ENCODE peak calls at places on chromosomes 11 and 22, in seven cellular contexts. One of them, this sample, is unnamed.

GRCh38 chr11:122850076-122850631 is 11.9 kb downstream of the CRTAM start:
- DNase-seq in left ventricle myocardium inferior: no peak
- DNase-seq in tibial artery: no peak
- DNase-seq in PC-9: peak; percentile 45
- DNase-seq in GM23338: peak; percentile 24
- DNase-seq in thoracic aorta: no peak
- DNase-seq in CD8-positive, alpha-beta T cell: no peak
- DNase-seq in this sample: no peak

GRCh38 chr11:17077240-17077519 is 287 bp downstream of the RPS13 start:
- DNase-seq in left ventricle myocardium inferior: no peak
- DNase-seq in CD8-positive, alpha-beta T cell: no peak
- DNase-seq in PC-9: no peak
- DNase-seq in GM23338: no peak
- DNase-seq in thoracic aorta: no peak
- DNase-seq in tibial artery: no peak
- DNase-seq in this sample: no peak

GRCh38 chr22:17931400-17931825 is 92.9 kb downstream of the MICAL3 start:
- DNase-seq in left ventricle myocardium inferior: peak; percentile 73
- DNase-seq in GM23338: no peak
- DNase-seq in tibial artery: no peak
- DNase-seq in PC-9: no peak
- DNase-seq in CD8-positive, alpha-beta T cell: no peak
- DNase-seq in thoracic aorta: no peak
- DNase-seq in this sample: no peak

GRCh38 chr11:96112192-96113099 is 188.5 kb upstream of the MTMR2 start:
- DNase-seq in GM23338: no peak
- DNase-seq in CD8-positive, alpha-beta T cell: no peak
- DNase-seq in thoracic aorta: no peak
- DNase-seq in left ventricle myocardium inferior: no peak
- DNase-seq in PC-9: no peak
- DNase-seq in tibial artery: no peak
- DNase-seq in this sample: no peak

GRCh38 chr22:29061773-29062172 is at the start of gene C22orf31:
- DNase-seq in tibial artery: no peak
- DNase-seq in CD8-positive, alpha-beta T cell: no peak
- DNase-seq in PC-9: no peak
- DNase-seq in GM23338: no peak
- DNase-seq in left ventricle myocardium inferior: no peak
- DNase-seq in thoracic aorta: no peak
- DNase-seq in this sample: no peak

GRCh38 chr11:3108183-3108721 is 51.0 kb upstream of the CARS1 start:
- DNase-seq in GM23338: no peak
- DNase-seq in PC-9: no peak
- DNase-seq in thoracic aorta: no peak
- DNase-seq in CD8-positive, alpha-beta T cell: no peak
- DNase-seq in left ventricle myocardium inferior: no peak
- DNase-seq in tibial artery: peak; percentile 58
- DNase-seq in this sample: no peak

GRCh38 chr22:32016081-32016480 is 27.0 kb upstream of the SLC5A1 start:
- DNase-seq in tibial artery: no peak
- DNase-seq in PC-9: no peak
- DNase-seq in left ventricle myocardium inferior: no peak
- DNase-seq in CD8-positive, alpha-beta T cell: no peak
- DNase-seq in thoracic aorta: no peak
- DNase-seq in GM23338: no peak
- DNase-seq in this sample: no peak

GRCh38 chr11:88555018-88555828 is 217.7 kb upstream of the CTSC start:
- DNase-seq in thoracic aorta: no peak
- DNase-seq in CD8-positive, alpha-beta T cell: no peak
- DNase-seq in left ventricle myocardium inferior: no peak
- DNase-seq in PC-9: peak; percentile 96
- DNase-seq in tibial artery: no peak
- DNase-seq in GM23338: no peak
- DNase-seq in this sample: peak; percentile 99

GRCh38 chr11:82732734-82733443 is 775 bp downstream of the FAM181B start:
- DNase-seq in left ventricle myocardium inferior: no peak
- DNase-seq in thoracic aorta: no peak
- DNase-seq in CD8-positive, alpha-beta T cell: no peak
- DNase-seq in GM23338: peak; percentile 60
- DNase-seq in tibial artery: no peak
- DNase-seq in PC-9: no peak
- DNase-seq in this sample: no peak

GRCh38 chr22:31680764-31681624 is 19.0 kb upstream of the PISD start:
- DNase-seq in left ventricle myocardium inferior: peak; percentile 17
- DNase-seq in PC-9: no peak
- DNase-seq in tibial artery: peak; percentile 59
- DNase-seq in thoracic aorta: no peak
- DNase-seq in CD8-positive, alpha-beta T cell: no peak
- DNase-seq in GM23338: no peak
- DNase-seq in this sample: peak; percentile 56

GRCh38 chr22:19876941-19877625 is 22.4 kb upstream of the GNB1L start:
- DNase-seq in tibial artery: peak; percentile 56
- DNase-seq in left ventricle myocardium inferior: no peak
- DNase-seq in GM23338: no peak
- DNase-seq in thoracic aorta: no peak
- DNase-seq in CD8-positive, alpha-beta T cell: no peak
- DNase-seq in PC-9: no peak
- DNase-seq in this sample: no peak

GRCh38 chr11:267491-267994 is 10.7 kb upstream of the NLRP6 start:
- DNase-seq in CD8-positive, alpha-beta T cell: no peak
- DNase-seq in left ventricle myocardium inferior: peak; percentile 52
- DNase-seq in GM23338: no peak
- DNase-seq in PC-9: peak; percentile 39
- DNase-seq in thoracic aorta: no peak
- DNase-seq in tibial artery: peak; percentile 74
- DNase-seq in this sample: no peak

GRCh38 chr11:70495351-70496310 is 97.3 kb downstream of the CTTN start:
- DNase-seq in GM23338: no peak
- DNase-seq in tibial artery: peak; percentile 47
- DNase-seq in left ventricle myocardium inferior: peak; percentile 10
- DNase-seq in CD8-positive, alpha-beta T cell: no peak
- DNase-seq in thoracic aorta: no peak
- DNase-seq in PC-9: no peak
- DNase-seq in this sample: no peak

GRCh38 chr11:113267536-113267935 is 46.8 kb upstream of the TTC12 start:
- DNase-seq in PC-9: no peak
- DNase-seq in CD8-positive, alpha-beta T cell: no peak
- DNase-seq in left ventricle myocardium inferior: no peak
- DNase-seq in GM23338: no peak
- DNase-seq in thoracic aorta: no peak
- DNase-seq in tibial artery: no peak
- DNase-seq in this sample: no peak

GRCh38 chr22:31133911-31134310 is 6.4 kb downstream of the PLA2G3 start:
- DNase-seq in CD8-positive, alpha-beta T cell: no peak
- DNase-seq in PC-9: peak; percentile 21
- DNase-seq in thoracic aorta: no peak
- DNase-seq in left ventricle myocardium inferior: no peak
- DNase-seq in GM23338: no peak
- DNase-seq in tibial artery: no peak
- DNase-seq in this sample: no peak

GRCh38 chr22:46071451-46072029 is 78.8 kb upstream of the PPARA start:
- DNase-seq in left ventricle myocardium inferior: peak; percentile 94
- DNase-seq in PC-9: peak; percentile 80
- DNase-seq in GM23338: peak; percentile 59
- DNase-seq in thoracic aorta: peak; percentile 72
- DNase-seq in CD8-positive, alpha-beta T cell: peak; percentile 31
- DNase-seq in tibial artery: peak; percentile 96
- DNase-seq in this sample: no peak

GRCh38 chr22:21832291-21833290 is 34.9 kb downstream of the MAPK1 start:
- DNase-seq in GM23338: peak; percentile 17
- DNase-seq in thoracic aorta: no peak
- DNase-seq in CD8-positive, alpha-beta T cell: no peak
- DNase-seq in PC-9: no peak
- DNase-seq in left ventricle myocardium inferior: no peak
- DNase-seq in tibial artery: no peak
- DNase-seq in this sample: no peak

GRCh38 chr11:57598831-57599155 is 1.3 kb downstream of the SERPING1 start:
- DNase-seq in PC-9: no peak
- DNase-seq in tibial artery: no peak
- DNase-seq in thoracic aorta: no peak
- DNase-seq in CD8-positive, alpha-beta T cell: no peak
- DNase-seq in GM23338: no peak
- DNase-seq in left ventricle myocardium inferior: no peak
- DNase-seq in this sample: no peak
- H3K4me3 ChIP-seq in PC-9: no peak overlapping the region
- H3K4me3 ChIP-seq in tibial artery: peak overlapping the region; percentile 82
- H3K4me3 ChIP-seq in thoracic aorta: peak overlapping the region; percentile 88
- H3K4me3 ChIP-seq in CD8-positive, alpha-beta T cell: no peak overlapping the region
- H3K4me3 ChIP-seq in GM23338: peak overlapping the region; percentile 64
- H3K4me3 ChIP-seq in left ventricle myocardium inferior: peak overlapping the region; percentile 70
- H3K4me3 ChIP-seq in this sample: peak overlapping the region; percentile 60

GRCh38 chr11:76380977-76381719 is at the start of the genes GVQW3 and THAP12:
- DNase-seq in PC-9: peak; percentile 91
- DNase-seq in GM23338: peak; percentile 97
- DNase-seq in tibial artery: peak; percentile 99
- DNase-seq in left ventricle myocardium inferior: peak; percentile 97
- DNase-seq in thoracic aorta: peak; percentile 89
- DNase-seq in CD8-positive, alpha-beta T cell: peak; percentile 93
- DNase-seq in this sample: peak; percentile 87
- TF ChIP-seq CTCF in PC-9: no peak
- TF ChIP-seq CTCF in GM23338: peak; percentile 34
- TF ChIP-seq CTCF in tibial artery: peak; percentile 11
- TF ChIP-seq CTCF in left ventricle myocardium inferior: peak; percentile 17
- TF ChIP-seq CTCF in thoracic aorta: no peak
- TF ChIP-seq CTCF in CD8-positive, alpha-beta T cell: no peak
- TF ChIP-seq CTCF in this sample: no peak

GRCh38 chr22:27987557-27987956 is 68.5 kb upstream of the PITPNB start:
- DNase-seq in CD8-positive, alpha-beta T cell: no peak
- DNase-seq in tibial artery: peak; percentile 35
- DNase-seq in thoracic aorta: no peak
- DNase-seq in PC-9: no peak
- DNase-seq in GM23338: no peak
- DNase-seq in left ventricle myocardium inferior: no peak
- DNase-seq in this sample: peak; percentile 47
- H3K36me3 ChIP-seq in CD8-positive, alpha-beta T cell: no peaks in the 10 kb centered on the region
- H3K36me3 ChIP-seq in tibial artery: peaks cover 65% of the 10 kb centered on the region
- H3K36me3 ChIP-seq in thoracic aorta: peaks cover 21% of the 10 kb centered on the region
- H3K36me3 ChIP-seq in PC-9: no peaks in the 10 kb centered on the region
- H3K36me3 ChIP-seq in GM23338: no peaks in the 10 kb centered on the region
- H3K36me3 ChIP-seq in left ventricle myocardium inferior: peaks cover 39% of the 10 kb centered on the region
- H3K36me3 ChIP-seq in this sample: peaks cover 14% of the 10 kb centered on the region

GRCh38 chr11:64341851-64342791 is 2.1 kb downstream of the CCDC88B start:
- DNase-seq in thoracic aorta: peak; percentile 46
- DNase-seq in PC-9: peak; percentile 83
- DNase-seq in tibial artery: peak; percentile 94
- DNase-seq in GM23338: peak; percentile 94
- DNase-seq in left ventricle myocardium inferior: peak; percentile 91
- DNase-seq in CD8-positive, alpha-beta T cell: peak; percentile 75
- DNase-seq in this sample: peak; percentile 40
- H3K4me3 ChIP-seq in thoracic aorta: peak overlapping the region; percentile 68
- H3K4me3 ChIP-seq in PC-9: peak overlapping the region; percentile 49
- H3K4me3 ChIP-seq in tibial artery: peak overlapping the region; percentile 41
- H3K4me3 ChIP-seq in GM23338: peak overlapping the region; percentile 74
- H3K4me3 ChIP-seq in left ventricle myocardium inferior: peak overlapping the region; percentile 61
- H3K4me3 ChIP-seq in CD8-positive, alpha-beta T cell: no peak overlapping the region
- H3K4me3 ChIP-seq in this sample: peak overlapping the region; percentile 41

GRCh38 chr11:61892085-61892370 is 683 bp upstream of the FADS3 start:
- DNase-seq in CD8-positive, alpha-beta T cell: no peak
- DNase-seq in tibial artery: no peak
- DNase-seq in left ventricle myocardium inferior: no peak
- DNase-seq in PC-9: no peak
- DNase-seq in GM23338: peak; percentile 60
- DNase-seq in thoracic aorta: no peak
- DNase-seq in this sample: no peak

GRCh38 chr11:61888590-61888989 is 2.8 kb downstream of the FADS3 start:
- DNase-seq in tibial artery: no peak
- DNase-seq in GM23338: no peak
- DNase-seq in CD8-positive, alpha-beta T cell: no peak
- DNase-seq in PC-9: no peak
- DNase-seq in left ventricle myocardium inferior: no peak
- DNase-seq in thoracic aorta: no peak
- DNase-seq in this sample: no peak

GRCh38 chr11:61889831-61890230 is 1.5 kb downstream of the FADS3 start:
- DNase-seq in GM23338: no peak
- DNase-seq in tibial artery: no peak
- DNase-seq in thoracic aorta: no peak
- DNase-seq in PC-9: no peak
- DNase-seq in CD8-positive, alpha-beta T cell: no peak
- DNase-seq in left ventricle myocardium inferior: no peak
- DNase-seq in this sample: no peak

GRCh38 chr11:61891331-61892084 is at the start of gene FADS3:
- DNase-seq in GM23338: peak; percentile 94
- DNase-seq in left ventricle myocardium inferior: peak; percentile 91
- DNase-seq in CD8-positive, alpha-beta T cell: peak; percentile 43
- DNase-seq in thoracic aorta: peak; percentile 33
- DNase-seq in tibial artery: peak; percentile 96
- DNase-seq in PC-9: peak; percentile 75
- DNase-seq in this sample: peak; percentile 38

DNA sequence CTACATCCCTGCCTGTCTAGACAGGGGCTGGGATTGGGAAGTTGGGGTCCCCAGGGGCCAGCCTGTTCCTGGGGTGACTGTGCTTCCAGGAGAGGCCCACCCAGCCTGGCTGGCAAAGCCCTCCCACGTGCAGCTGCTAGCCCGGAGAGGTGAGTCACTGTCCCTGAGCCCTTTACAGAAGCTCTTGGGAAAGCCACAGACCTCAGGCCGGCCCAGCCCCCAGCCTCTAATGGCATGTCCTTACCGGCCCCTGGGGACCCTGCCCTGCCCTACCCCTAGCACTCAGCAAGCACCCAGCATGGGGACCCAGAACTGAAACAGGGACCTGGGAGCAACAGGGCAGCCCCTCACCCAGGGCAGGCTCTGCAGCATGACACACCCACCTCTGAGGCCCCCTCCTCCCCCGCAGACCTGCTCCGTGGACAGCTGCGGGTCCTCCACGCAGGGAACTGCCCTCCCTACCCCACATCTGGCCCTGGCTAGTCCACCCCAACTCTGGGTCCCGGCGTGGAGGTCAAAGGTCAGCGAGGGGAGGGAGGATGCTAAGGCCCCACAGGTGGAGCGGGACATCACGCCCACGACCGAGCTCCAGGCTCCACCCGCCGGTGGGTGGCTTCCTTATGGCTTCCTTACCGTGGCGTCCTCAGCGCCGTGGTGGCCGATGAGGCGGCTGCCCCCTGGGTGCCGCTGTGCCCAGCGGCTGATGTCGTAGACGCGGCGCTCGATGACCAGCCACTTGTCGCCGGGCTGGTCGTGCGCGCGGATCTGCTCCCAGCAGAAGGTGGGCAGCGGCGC is 612 bp downstream of the FADS3 start:
- DNase-seq in CD8-positive, alpha-beta T cell: peak; percentile 7
- DNase-seq in GM23338: no peak
- DNase-seq in tibial artery: peak; percentile 93
- DNase-seq in PC-9: peak; percentile 69
- DNase-seq in thoracic aorta: peak; percentile 82
- DNase-seq in left ventricle myocardium inferior: peak; percentile 50
- DNase-seq in this sample: peak; percentile 25
- TF ChIP-seq CTCF in CD8-positive, alpha-beta T cell: no peak
- TF ChIP-seq CTCF in GM23338: no peak
- TF ChIP-seq CTCF in tibial artery: no peak
- TF ChIP-seq CTCF in PC-9: peak; percentile 32
- TF ChIP-seq CTCF in thoracic aorta: no peak
- TF ChIP-seq CTCF in left ventricle myocardium inferior: peak; percentile 25
- TF ChIP-seq CTCF in this sample: peak; percentile 16